ENCODE peak calls at places on chromosome 5, in nine cellular contexts. P is T-helper 17 cell; D is nephron progenitor cell; W is activated T-cell treated with anti-CD3 and anti-CD28 coated beads, Interleukin-2, amount 50 U/mL, for 48 hours; I is dorsolateral prefrontal cortex; C is ELR; M is stimulated activated CD8-positive, alpha-beta memory T cell treated with anti-CD3 and anti-CD28 coated beads, Interleukin-7, amount 100 ng/mL, for 24 hours; S is activated CD8-positive, alpha-beta memory T cell treated with anti-CD3 and anti-CD28 coated beads for 24 hours; E is progenitor cell of endocrine pancreas. Z is an unnamed sample.

GRCh38 chr5:73625314-73625904 is 587 bp upstream of the ARHGEF28 start:
- DNase-seq in P (no peak), D (no peak), W (no peak), I (no peak), C (no peak), M (no peak), S (no peak), E (no peak), Z (peak; percentile 18)

GRCh38 chr5:111427762-111428161 is 84.6 kb downstream of the STARD4 start:
- DNase-seq in P (no peak), D (no peak), W (no peak), I (no peak), C (no peak), M (no peak), S (no peak), E (no peak), Z (no peak)

GRCh38 chr5:1882337-1883119 is at the start of gene IRX4:
- DNase-seq in P (peak; percentile 3), D (peak; percentile 35), W (peak; percentile 36), I (no peak), C (no peak), M (no peak), S (no peak), E (no peak), Z (no peak)

GRCh38 chr5:170109059-170110031 is 3.6 kb downstream of the FOXI1 start:
- DNase-seq in P (no peak), D (no peak), W (no peak), I (no peak), C (no peak), M (no peak), S (peak; percentile 21), E (no peak), Z (peak; percentile 9)

GRCh38 chr5:179079165-179079987 is 19.2 kb downstream of the ZNF354C start:
- DNase-seq in P (no peak), D (no peak), W (no peak), I (no peak), C (no peak), M (no peak), S (no peak), E (no peak), Z (no peak)

GRCh38 chr5:31692561-31693221 is 53.8 kb downstream of the PDZD2 start:
- DNase-seq in P (no peak), D (no peak), W (no peak), I (peak; percentile 48), C (no peak), M (no peak), S (no peak), E (no peak), Z (no peak)

GRCh38 chr5:4065472-4066320 is 470.1 kb downstream of the IRX1 start:
- DNase-seq in P (no peak), D (no peak), W (no peak), I (no peak), C (no peak), M (no peak), S (no peak), E (no peak), Z (peak; percentile 11)

GRCh38 chr5:157370967-157371366 is 89.0 kb upstream of the NIPAL4 start:
- DNase-seq in P (no peak), D (no peak), W (no peak), I (no peak), C (no peak), M (no peak), S (no peak), E (no peak), Z (peak; percentile 65)

GRCh38 chr5:96875805-96876291 is 452 bp upstream of the ERAP2 start:
- DNase-seq in P (no peak), D (no peak), W (no peak), I (no peak), C (peak; percentile 22), M (no peak), S (peak; percentile 71), E (no peak), Z (no peak)